ENCODE peak calls at places on chromosome 11, in four cellular contexts. A is DMS153, S is activated T-cell treated with anti-CD3 and anti-CD28 coated beads for 1 hour, W is T-helper 2 cell. T is an unnamed sample.

GRCh38 chr11:48109046-48109666 is 107.5 kb upstream of the OR4B1 start:
- DNase-seq in A (peak; percentile 44), S (no peak), W (no peak), T (peak; percentile 58)

GRCh38 chr11:74031310-74031676 is 22.4 kb upstream of the UCP3 start:
- DNase-seq in A (no peak), S (no peak), W (no peak), T (no peak)

GRCh38 chr11:1160231-1161101 is 2.7 kb downstream of the MUC5AC start:
- DNase-seq in A (no peak), S (no peak), W (no peak), T (no peak)

GRCh38 chr11:926341-926916 is 759 bp downstream of the AP2A2 start:
- DNase-seq in A (no peak), S (no peak), W (no peak), T (no peak)

GRCh38 chr11:75733346-75734107 is 15.9 kb downstream of the MOGAT2 start:
- DNase-seq in A (peak; percentile 30), S (no peak), W (no peak), T (no peak)

GRCh38 chr11:120097721-120098385 is 40.1 kb downstream of the TRIM29 start:
- DNase-seq in A (no peak), S (no peak), W (no peak), T (no peak)

GRCh38 chr11:114928260-114928870 is 250.0 kb downstream of the NXPE2 start:
- DNase-seq in A (no peak), S (no peak), W (no peak), T (no peak)

GRCh38 chr11:44711113-44711512 is 15.6 kb upstream of the TSPAN18 start:
- DNase-seq in A (no peak), S (no peak), W (no peak), T (no peak)

GRCh38 chr11:22433066-22433450 is 94.9 kb downstream of the SLC17A6 start:
- DNase-seq in A (no peak), S (no peak), W (no peak), T (no peak)

GRCh38 chr11:100068116-100068515 is 619.0 kb upstream of the ARHGAP42 start:
- DNase-seq in A (no peak), S (no peak), W (no peak), T (no peak)

T was measured in SHP77 treated with DMSO at 0.1 percent for 48 hours.